ENCODE peak calls at places on chromosomes 2 and 18, in five cellular contexts. One of them, this sample, is unnamed. For H3K4me1, the result is how much of the 10 kb centered on the place peaks cover.

GRCh38 chr2:96842600-96842999 is 1.2 kb downstream of the ANKRD23 start:
- DNase-seq in heart right ventricle: peak
- DNase-seq in A549: no peak
- DNase-seq in Peyer's patch: no peak
- DNase-seq in sigmoid colon: no peak
- DNase-seq in this sample: no peak

GRCh38 chr18:47109720-47110119 is 40.6 kb downstream of the HDHD2 start:
- DNase-seq in A549: no peak
- DNase-seq in Peyer's patch: no peak
- DNase-seq in sigmoid colon: no peak
- DNase-seq in heart right ventricle: no peak
- DNase-seq in this sample: no peak

GRCh38 chr2:99864561-99865216 is 277.7 kb downstream of the AFF3 start:
- DNase-seq in A549: no peak
- DNase-seq in heart right ventricle: no peak
- DNase-seq in sigmoid colon: no peak
- DNase-seq in Peyer's patch: no peak
- DNase-seq in this sample: no peak

GRCh38 chr2:136916131-136916530 is 150.8 kb downstream of the THSD7B start:
- DNase-seq in heart right ventricle: no peak
- DNase-seq in A549: no peak
- DNase-seq in sigmoid colon: no peak
- DNase-seq in Peyer's patch: no peak
- DNase-seq in this sample: no peak

GRCh38 chr2:492178-492577 is 185.0 kb downstream of the TMEM18 start:
- DNase-seq in A549: no peak
- DNase-seq in Peyer's patch: no peak
- DNase-seq in heart right ventricle: no peak
- DNase-seq in sigmoid colon: no peak
- DNase-seq in this sample: no peak

GRCh38 chr18:13539843-13540535 is 186.4 kb downstream of the FAM210A start:
- DNase-seq in Peyer's patch: no peak
- DNase-seq in heart right ventricle: no peak
- DNase-seq in sigmoid colon: no peak
- DNase-seq in A549: peak
- DNase-seq in this sample: no peak

GRCh38 chr2:24521975-24522639 is 31.1 kb downstream of the NCOA1 start:
- DNase-seq in sigmoid colon: no peak
- DNase-seq in A549: no peak
- DNase-seq in heart right ventricle: no peak
- DNase-seq in Peyer's patch: no peak
- DNase-seq in this sample: no peak

GRCh38 chr18:79522451-79523220 is 126.9 kb downstream of the NFATC1 start:
- DNase-seq in sigmoid colon: peak
- DNase-seq in A549: no peak
- DNase-seq in heart right ventricle: no peak
- DNase-seq in Peyer's patch: peak
- DNase-seq in this sample: no peak

GRCh38 chr2:120863661-120864320 is 128.1 kb downstream of the GLI2 start:
- DNase-seq in sigmoid colon: peak
- DNase-seq in heart right ventricle: no peak
- DNase-seq in Peyer's patch: peak
- DNase-seq in A549: peak
- DNase-seq in this sample: no peak

GRCh38 chr18:26479065-26479685 is 69.2 kb downstream of the KCTD1 start:
- DNase-seq in Peyer's patch: no peak
- DNase-seq in sigmoid colon: no peak
- DNase-seq in A549: no peak
- DNase-seq in heart right ventricle: no peak
- DNase-seq in this sample: no peak

GRCh38 chr18:34787931-34788532 is 77.9 kb downstream of the DTNA start:
- DNase-seq in sigmoid colon: no peak
- DNase-seq in heart right ventricle: no peak
- DNase-seq in A549: peak
- DNase-seq in Peyer's patch: no peak
- DNase-seq in this sample: no peak

GRCh38 chr2:226791056-226791486 is 8.5 kb downstream of the IRS1 start:
- DNase-seq in Peyer's patch: no peak
- DNase-seq in A549: no peak
- DNase-seq in heart right ventricle: peak
- DNase-seq in sigmoid colon: peak
- DNase-seq in this sample: no peak

GRCh38 chr2:196160966-196161365 is 10.4 kb downstream of the STK17B start:
- DNase-seq in sigmoid colon: no peak
- DNase-seq in heart right ventricle: no peak
- DNase-seq in Peyer's patch: no peak
- DNase-seq in A549: no peak
- DNase-seq in this sample: no peak
- H3K4me1 ChIP-seq in sigmoid colon: under half
- H3K4me1 ChIP-seq in heart right ventricle: under half
- H3K4me1 ChIP-seq in Peyer's patch: under half
- H3K4me1 ChIP-seq in A549: under half
- H3K4me1 ChIP-seq in this sample: under half

DNA sequence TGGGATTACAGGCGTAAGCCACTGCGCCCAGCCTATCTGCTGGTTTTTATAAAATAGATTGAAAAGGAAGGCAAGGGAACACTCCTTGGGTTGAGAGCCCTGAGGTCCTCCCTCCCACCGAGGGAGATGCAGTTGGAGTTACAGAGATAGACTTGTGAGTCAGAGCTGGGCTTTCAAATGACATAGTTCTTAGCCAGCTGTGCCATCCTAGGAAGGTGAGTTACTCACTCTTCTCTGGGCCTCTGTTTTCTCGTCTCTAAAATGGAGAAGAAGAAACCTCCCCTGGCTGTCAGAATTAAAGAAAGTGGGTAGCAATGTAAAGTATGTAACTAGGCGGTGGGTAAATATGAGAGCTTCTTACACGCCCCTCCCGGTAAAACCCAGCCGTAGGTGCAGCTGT is 2.4 kb downstream of the LRRFIP1 start:
- DNase-seq in sigmoid colon: no peak
- DNase-seq in Peyer's patch: no peak
- DNase-seq in heart right ventricle: no peak
- DNase-seq in A549: no peak
- DNase-seq in this sample: no peak
- TF ChIP-seq CTCF in sigmoid colon: no peak
- TF ChIP-seq CTCF in Peyer's patch: no peak
- TF ChIP-seq CTCF in heart right ventricle: no peak
- TF ChIP-seq CTCF in A549: no peak
- TF ChIP-seq CTCF in this sample: no peak

GRCh38 chr2:74548919-74549684 is 4.6 kb downstream of the LOXL3 start:
- DNase-seq in heart right ventricle: peak
- DNase-seq in sigmoid colon: peak
- DNase-seq in A549: peak
- DNase-seq in Peyer's patch: peak
- DNase-seq in this sample: no peak
- H3K4me1 ChIP-seq in heart right ventricle: under half
- H3K4me1 ChIP-seq in sigmoid colon: under half
- H3K4me1 ChIP-seq in A549: under half
- H3K4me1 ChIP-seq in Peyer's patch: under half
- H3K4me1 ChIP-seq in this sample: under half

GRCh38 chr18:24509435-24509834 is 49.0 kb downstream of the HRH4 start:
- DNase-seq in Peyer's patch: no peak
- DNase-seq in A549: no peak
- DNase-seq in sigmoid colon: no peak
- DNase-seq in heart right ventricle: no peak
- DNase-seq in this sample: no peak

GRCh38 chr18:24518596-24518995 is 58.2 kb downstream of the HRH4 start:
- DNase-seq in heart right ventricle: no peak
- DNase-seq in A549: no peak
- DNase-seq in Peyer's patch: no peak
- DNase-seq in sigmoid colon: no peak
- DNase-seq in this sample: no peak

GRCh38 chr18:24515721-24516120 is 55.3 kb downstream of the HRH4 start:
- DNase-seq in sigmoid colon: no peak
- DNase-seq in A549: no peak
- DNase-seq in Peyer's patch: no peak
- DNase-seq in heart right ventricle: no peak
- DNase-seq in this sample: no peak

GRCh38 chr18:24517554-24517953 is 57.1 kb downstream of the HRH4 start:
- DNase-seq in A549: no peak
- DNase-seq in heart right ventricle: no peak
- DNase-seq in Peyer's patch: no peak
- DNase-seq in sigmoid colon: no peak
- DNase-seq in this sample: no peak

GRCh38 chr18:24514439-24514838 is 54.0 kb downstream of the HRH4 start:
- DNase-seq in sigmoid colon: no peak
- DNase-seq in Peyer's patch: no peak
- DNase-seq in heart right ventricle: no peak
- DNase-seq in A549: peak
- DNase-seq in this sample: no peak
- TF ChIP-seq CTCF in sigmoid colon: no peak
- TF ChIP-seq CTCF in Peyer's patch: peak
- TF ChIP-seq CTCF in heart right ventricle: no peak
- TF ChIP-seq CTCF in A549: no peak
- TF ChIP-seq CTCF in this sample: peak

GRCh38 chr2:9213477-9214051 is 7.0 kb downstream of the ASAP2 start:
- DNase-seq in heart right ventricle: no peak
- DNase-seq in sigmoid colon: no peak
- DNase-seq in A549: no peak
- DNase-seq in Peyer's patch: no peak
- DNase-seq in this sample: no peak
- H3K4me1 ChIP-seq in heart right ventricle: half or more
- H3K4me1 ChIP-seq in sigmoid colon: half or more
- H3K4me1 ChIP-seq in A549: under half
- H3K4me1 ChIP-seq in Peyer's patch: under half
- H3K4me1 ChIP-seq in this sample: half or more

GRCh38 chr2:57758686-57759085 is 287.9 kb upstream of the VRK2 start:
- DNase-seq in heart right ventricle: no peak
- DNase-seq in sigmoid colon: no peak
- DNase-seq in Peyer's patch: no peak
- DNase-seq in A549: no peak
- DNase-seq in this sample: no peak

GRCh38 chr2:57760448-57760847 is 286.2 kb upstream of the VRK2 start:
- DNase-seq in heart right ventricle: no peak
- DNase-seq in A549: no peak
- DNase-seq in Peyer's patch: no peak
- DNase-seq in sigmoid colon: no peak
- DNase-seq in this sample: no peak

GRCh38 chr2:57759822-57760300 is 286.7 kb upstream of the VRK2 start:
- DNase-seq in Peyer's patch: peak
- DNase-seq in heart right ventricle: peak
- DNase-seq in A549: peak
- DNase-seq in sigmoid colon: peak
- DNase-seq in this sample: peak

GRCh38 chr2:57753636-57754035 is 293.0 kb upstream of the VRK2 start:
- DNase-seq in A549: no peak
- DNase-seq in heart right ventricle: no peak
- DNase-seq in sigmoid colon: no peak
- DNase-seq in Peyer's patch: no peak
- DNase-seq in this sample: no peak

GRCh38 chr2:57759131-57759530 is 287.5 kb upstream of the VRK2 start:
- DNase-seq in A549: no peak
- DNase-seq in heart right ventricle: no peak
- DNase-seq in Peyer's patch: no peak
- DNase-seq in sigmoid colon: no peak
- DNase-seq in this sample: no peak
- TF ChIP-seq CTCF in A549: no peak
- TF ChIP-seq CTCF in heart right ventricle: no peak
- TF ChIP-seq CTCF in Peyer's patch: no peak
- TF ChIP-seq CTCF in sigmoid colon: no peak
- TF ChIP-seq CTCF in this sample: no peak

DNA sequence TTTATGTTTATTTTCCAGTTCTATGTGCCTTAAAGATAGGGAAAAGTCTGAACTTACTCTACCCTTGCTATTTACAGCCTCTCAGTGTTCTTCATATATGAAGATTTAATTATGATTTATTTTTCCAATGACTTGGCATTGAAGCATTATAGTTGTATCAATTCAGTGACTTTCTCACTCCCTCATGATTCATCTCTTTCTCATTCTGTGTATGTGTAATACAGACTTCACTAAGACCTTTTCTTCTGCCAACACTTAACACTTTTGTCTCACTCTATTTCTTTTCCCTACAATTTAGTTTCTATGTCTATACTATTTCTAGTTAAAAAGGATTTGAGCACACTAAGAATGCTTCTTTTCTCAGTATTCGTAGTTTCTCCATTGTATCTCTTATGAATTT is 1470.3 kb upstream of the ACVR2A start:
- DNase-seq in sigmoid colon: no peak
- DNase-seq in Peyer's patch: no peak
- DNase-seq in heart right ventricle: no peak
- DNase-seq in A549: no peak
- DNase-seq in this sample: no peak
- H3K4me1 ChIP-seq in sigmoid colon: under half
- H3K4me1 ChIP-seq in Peyer's patch: under half
- H3K4me1 ChIP-seq in heart right ventricle: under half
- H3K4me1 ChIP-seq in A549: under half
- H3K4me1 ChIP-seq in this sample: under half

This sample was measured in thoracic aorta.